ENCODE peak calls at places on chromosomes 12 and 14, in seven cellular contexts. G is IMR-90, H is neuronal stem cell, E is mesenchymal stem cell, S is H9, W is mesendoderm, Z is H1. O is an unnamed sample.

GRCh38 chr14:83860757-83861156 is 1669.2 kb upstream of the FLRT2 start:
- DNase-seq in H (no peak), E (no peak), G (peak; percentile 33), Z (no peak), W (no peak), S (no peak), O (no peak)

GRCh38 chr12:29591140-29592020 is 93.9 kb upstream of the OVCH1 start:
- DNase-seq in H (peak; percentile 12), S (peak; percentile 78), G (peak; percentile 24), E (peak; percentile 66), Z (no peak), W (peak; percentile 84), O (no peak)

GRCh38 chr14:90726656-90727055 is 89.6 kb downstream of the TTC7B start:
- DNase-seq in S (peak; percentile 45), E (peak; percentile 13), Z (no peak), W (peak; percentile 83), G (peak; percentile 37), H (no peak), O (peak; percentile 24)

GRCh38 chr12:27425306-27425705 is 21.2 kb upstream of the SMCO2 start:
- DNase-seq in H (no peak), Z (no peak), G (no peak), W (no peak), S (no peak), E (no peak), O (peak; percentile 72)

GRCh38 chr14:68246074-68246980 is 426.7 kb downstream of the RAD51B start:
- DNase-seq in G (no peak), Z (no peak), S (no peak), W (peak; percentile 49), E (no peak), H (no peak), O (no peak)

GRCh38 chr12:111469406-111469805 is 63.7 kb downstream of the SH2B3 start:
- DNase-seq in Z (no peak), G (peak; percentile 76), W (no peak), S (no peak), H (no peak), E (no peak), O (no peak)

GRCh38 chr12:108482717-108483212 is 32.3 kb upstream of the FICD start:
- DNase-seq in S (no peak), H (no peak), E (no peak), W (peak; percentile 26), G (peak; percentile 6), Z (no peak), O (no peak)

GRCh38 chr12:21818627-21819026 is 44.1 kb upstream of the KCNJ8 start:
- DNase-seq in S (no peak), E (no peak), W (no peak), H (no peak), G (peak; percentile 73), Z (no peak), O (no peak)

GRCh38 chr12:14264316-14264715 is 101.2 kb upstream of the ATF7IP start:
- DNase-seq in G (peak; percentile 31), Z (no peak), S (no peak), E (peak; percentile 22), H (no peak), W (peak; percentile 37), O (peak; percentile 66)

GRCh38 chr14:105563347-105563737 is 37.0 kb downstream of the TMEM121 start:
- DNase-seq in S (no peak), H (no peak), G (no peak), Z (no peak), E (no peak), W (no peak), O (no peak)

GRCh38 chr12:793037-793436 is 40.7 kb downstream of the WNK1 start:
- DNase-seq in W (no peak), S (no peak), H (no peak), Z (no peak), E (no peak), G (peak; percentile 17), O (no peak)

GRCh38 chr12:1560704-1561103 is 33.7 kb downstream of the FBXL14 start:
- DNase-seq in H (no peak), W (no peak), Z (no peak), E (no peak), S (no peak), G (no peak), O (peak; percentile 85)

GRCh38 chr12:130775953-130776856 is 60.1 kb upstream of the RIMBP2 start:
- DNase-seq in E (peak; percentile 88), S (peak; percentile 89), W (peak; percentile 90), H (no peak), G (peak; percentile 88), Z (no peak), O (peak; percentile 57)

GRCh38 chr12:8709124-8709830 is 11.5 kb downstream of the RIMKLB start:
- DNase-seq in H (no peak), Z (no peak), G (no peak), W (no peak), S (no peak), E (peak; percentile 38), O (no peak)

GRCh38 chr14:104158827-104159798 is 20.7 kb downstream of the KIF26A start:
- DNase-seq in W (peak; percentile 77), Z (no peak), G (no peak), H (no peak), E (no peak), S (no peak), O (no peak)

GRCh38 chr14:32491413-32492016 is 162.4 kb downstream of the AKAP6 start:
- DNase-seq in H (no peak), G (no peak), S (no peak), W (no peak), Z (no peak), E (no peak), O (no peak)

GRCh38 chr14:23865502-23865901 is 88.1 kb upstream of the DHRS4 start:
- DNase-seq in S (no peak), H (no peak), G (no peak), Z (no peak), E (no peak), W (no peak), O (peak; percentile 29)

GRCh38 chr12:75305412-75306332 is 24.5 kb downstream of the CAPS2 start:
- DNase-seq in H (no peak), G (no peak), S (no peak), W (no peak), Z (no peak), E (no peak), O (no peak)

GRCh38 chr14:61710853-61711817 is 15.8 kb downstream of the HIF1A start:
- DNase-seq in E (peak; percentile 56), H (no peak), G (no peak), W (no peak), Z (no peak), S (no peak), O (no peak)

GRCh38 chr14:101518611-101519048 is 42.7 kb upstream of the DIO3 start:
- DNase-seq in Z (no peak), W (no peak), G (no peak), S (no peak), E (no peak), H (no peak), O (no peak)

GRCh38 chr14:93729993-93730392 is 58.3 kb downstream of the PRIMA1 start:
- DNase-seq in G (no peak), S (no peak), E (no peak), H (no peak), W (no peak), Z (no peak), O (no peak)

GRCh38 chr14:64708148-64709004 is 4.2 kb downstream of the PLEKHG3 start:
- DNase-seq in Z (no peak), S (peak; percentile 97), E (peak; percentile 75), H (no peak), W (peak; percentile 98), G (peak; percentile 44), O (peak; percentile 85)

GRCh38 chr12:32159925-32160324 is 53.3 kb downstream of the BICD1 start:
- DNase-seq in H (no peak), W (peak; percentile 35), E (no peak), Z (no peak), S (no peak), G (peak; percentile 41), O (no peak)

GRCh38 chr12:11861155-11861863 is 209.4 kb upstream of the BCL2L14 start:
- DNase-seq in Z (no peak), G (no peak), S (no peak), W (peak; percentile 81), H (no peak), E (no peak), O (no peak)

GRCh38 chr12:120979862-120980696 is 1.7 kb downstream of the HNF1A start:
- DNase-seq in S (peak; percentile 59), H (no peak), Z (no peak), W (no peak), E (no peak), G (no peak), O (no peak)

GRCh38 chr12:28242129-28242887 is 52.1 kb downstream of the CCDC91 start:
- DNase-seq in E (no peak), H (no peak), S (no peak), W (peak; percentile 48), G (no peak), Z (no peak), O (no peak)

GRCh38 chr14:74019743-74020142 is 594 bp downstream of the BBOF1 start:
- DNase-seq in E (peak; percentile 74), G (peak; percentile 60), H (no peak), Z (no peak), S (no peak), W (no peak), O (no peak)

GRCh38 chr14:77359626-77360025 is 17.3 kb downstream of the TMED8 start:
- DNase-seq in G (no peak), E (no peak), W (no peak), H (no peak), Z (no peak), S (no peak), O (no peak)

GRCh38 chr14:77369280-77369679 is 7.6 kb downstream of the TMED8 start:
- DNase-seq in Z (no peak), G (no peak), E (no peak), S (no peak), H (no peak), W (no peak), O (no peak)

GRCh38 chr14:77364146-77364545 is 12.7 kb downstream of the TMED8 start:
- DNase-seq in E (no peak), Z (no peak), G (no peak), W (no peak), S (no peak), H (no peak), O (no peak)
- H2BK120ac ChIP-seq in E (no peak overlapping the region), Z (no peak overlapping the region), G (no peak overlapping the region), W (no peak overlapping the region), S (no peak overlapping the region), H (no peak overlapping the region), O (no peak overlapping the region)

DNA sequence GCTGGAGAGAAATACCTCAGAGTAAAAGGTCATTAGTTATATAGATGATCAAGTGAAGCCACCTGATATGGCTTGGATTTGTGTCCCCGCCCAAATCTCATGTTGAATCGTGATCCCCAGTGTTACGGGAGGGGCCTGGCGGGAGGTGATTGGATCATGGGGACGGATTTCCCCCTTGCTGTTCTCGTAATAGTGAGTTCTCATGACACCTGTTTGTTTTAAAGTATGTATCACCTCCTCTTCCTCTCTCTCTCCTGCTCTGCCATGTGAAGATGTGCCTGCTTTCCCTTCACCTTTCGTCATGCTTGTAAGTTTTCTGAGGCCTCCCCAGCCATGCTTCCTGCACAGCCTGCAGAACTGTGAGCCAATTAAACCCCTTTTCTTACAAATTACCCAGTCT is 124.8 kb downstream of the FOXA1 start:
- DNase-seq in H (no peak), W (no peak), Z (no peak), G (no peak), E (no peak), S (no peak), O (no peak)
- H2BK120ac ChIP-seq in H (no peak overlapping the region), W (no peak overlapping the region), Z (no peak overlapping the region), G (no peak overlapping the region), E (no peak overlapping the region), S (no peak overlapping the region), O (no peak overlapping the region)

GRCh38 chr14:52575858-52576257 is 23.2 kb downstream of the GPR137C start:
- DNase-seq in W (no peak), Z (no peak), G (no peak), S (no peak), H (no peak), E (no peak), O (no peak)
- H2BK120ac ChIP-seq in W (no peak overlapping the region), Z (no peak overlapping the region), G (no peak overlapping the region), S (no peak overlapping the region), H (no peak overlapping the region), E (no peak overlapping the region), O (no peak overlapping the region)

GRCh38 chr12:68780731-68781130 is 27.2 kb upstream of the MDM2 start:
- DNase-seq in W (peak; percentile 45), E (no peak), S (no peak), G (peak; percentile 44), H (no peak), Z (no peak), O (peak; percentile 80)
- H2BK120ac ChIP-seq in W (no peak overlapping the region), E (no peak overlapping the region), S (no peak overlapping the region), G (no peak overlapping the region), H (no peak overlapping the region), Z (no peak overlapping the region), O (no peak overlapping the region)